ENCODE peak calls at places on chromosomes 6 and 20, in five cellular contexts. L is NB4; E is left kidney; P is AG08396; H is activated CD4-positive, alpha-beta T cell treated with anti-CD3 and anti-CD28 coated beads, Interleukin-2, amount 50 U/mL, for 1 hour. D is an unnamed sample.

GRCh38 chr6:38909020-38909730 is 139.4 kb upstream of the GLP1R start:
- DNase-seq in P (no peak), E (peak), H (no peak), L (no peak), D (no peak)

GRCh38 chr6:55578537-55579363 is at the start of gene HMGCLL1:
- DNase-seq in E (peak), P (peak), H (no peak), L (no peak), D (no peak)

GRCh38 chr20:49231461-49231860 is 12.2 kb downstream of the DDX27 start:
- DNase-seq in E (no peak), H (no peak), L (no peak), P (no peak), D (no peak)

GRCh38 chr6:152648090-152648489 is 10.9 kb upstream of the SYNE1 start:
- DNase-seq in H (no peak), L (no peak), E (no peak), P (peak), D (no peak)

GRCh38 chr20:62227591-62227976 is 7.5 kb upstream of the HRH3 start:
- DNase-seq in P (no peak), L (no peak), H (no peak), E (no peak), D (no peak)

GRCh38 chr20:58623579-58624473 is 27.3 kb upstream of the STX16 start:
- DNase-seq in H (no peak), P (peak), L (peak), E (peak), D (peak)

GRCh38 chr6:4169028-4169789 is 33.8 kb upstream of the ECI2 start:
- DNase-seq in P (no peak), E (no peak), L (no peak), H (no peak), D (no peak)

GRCh38 chr20:24739751-24740150 is 209.3 kb upstream of the CST7 start:
- DNase-seq in P (no peak), E (peak), L (no peak), H (no peak), D (no peak)

GRCh38 chr20:46255440-46256104 is 52.7 kb downstream of the CDH22 start:
- DNase-seq in H (peak), P (no peak), L (no peak), E (peak), D (peak)

GRCh38 chr6:44179648-44180047 is 21.0 kb downstream of the CAPN11 start:
- DNase-seq in E (no peak), H (no peak), L (no peak), P (no peak), D (no peak)

GRCh38 chr6:17938885-17939284 is 48.5 kb downstream of the KIF13A start:
- DNase-seq in E (no peak), L (no peak), H (no peak), P (no peak), D (no peak)

GRCh38 chr6:139334791-139335446 is 39.5 kb downstream of the CITED2 start:
- DNase-seq in H (no peak), P (peak), L (peak), E (no peak), D (no peak)

GRCh38 chr6:105993769-105994521 is 92.2 kb upstream of the PRDM1 start:
- DNase-seq in L (peak), E (peak), H (peak), P (peak), D (peak)

GRCh38 chr6:159760602-159761057 is 1.2 kb upstream of the ACAT2 start:
- DNase-seq in E (peak), H (no peak), P (peak), L (no peak), D (no peak)

GRCh38 chr6:116624036-116624805 is 7.9 kb downstream of the RSPH4A start:
- DNase-seq in H (no peak), E (no peak), P (no peak), L (no peak), D (no peak)

GRCh38 chr6:14880052-14880451 is 365.8 kb upstream of the JARID2 start:
- DNase-seq in L (no peak), E (no peak), H (no peak), P (no peak), D (no peak)

GRCh38 chr6:166253277-166254229 is 54.6 kb downstream of the PRR18 start:
- DNase-seq in E (peak), P (no peak), H (peak), L (peak), D (no peak)

GRCh38 chr6:13589801-13590200 is 15.4 kb downstream of the SIRT5 start:
- DNase-seq in E (no peak), P (no peak), L (no peak), H (no peak), D (no peak)

GRCh38 chr6:43744931-43745727 is 24.9 kb upstream of the VEGFA start:
- DNase-seq in P (no peak), L (no peak), H (no peak), E (no peak), D (no peak)

GRCh38 chr20:22795897-22796296 is 211.5 kb upstream of the FOXA2 start:
- DNase-seq in H (no peak), L (no peak), P (peak), E (no peak), D (peak)

GRCh38 chr20:23509580-23509913 is 18.6 kb downstream of the CST8 start:
- DNase-seq in L (no peak), E (no peak), H (no peak), P (no peak), D (no peak)

GRCh38 chr6:14811760-14812428 is 434.0 kb upstream of the JARID2 start:
- DNase-seq in L (no peak), E (no peak), H (no peak), P (peak), D (no peak)

GRCh38 chr6:145844933-145845531 is 30.4 kb upstream of the FBXO30 start:
- DNase-seq in H (no peak), L (no peak), P (no peak), E (no peak), D (no peak)